ENCODE peak calls at places on chromosome 11, in nine cellular contexts. D, Z, A, Q, W, L, U, I and C are unnamed samples.

GRCh38 chr11:46333129-46333947 is 13.9 kb upstream of the DGKZ start:
- DNase-seq in D (no peak), Z (no peak), A (no peak), Q (peak), W (no peak), L (peak), U (no peak), I (no peak), C (peak)

GRCh38 chr11:103872748-103873147 is 163.7 kb upstream of the DDI1 start:
- DNase-seq in D (no peak), Z (no peak), A (no peak), Q (no peak), W (no peak), L (no peak), U (no peak), I (no peak), C (no peak)

GRCh38 chr11:1882265-1883238 is 9.1 kb downstream of the PRR33 start:
- DNase-seq in D (peak), Z (peak), A (peak), Q (peak), W (peak), L (peak), U (peak), I (peak), C (peak)

GRCh38 chr11:126485021-126485781 is 129.7 kb downstream of the ST3GAL4 start:
- DNase-seq in D (no peak), Z (no peak), A (no peak), Q (no peak), W (no peak), L (no peak), U (no peak), I (no peak), C (no peak)

GRCh38 chr11:43396617-43397016 is 37.9 kb downstream of the TTC17 start:
- DNase-seq in D (no peak), Z (no peak), A (no peak), Q (peak), W (no peak), L (no peak), U (no peak), I (no peak), C (no peak)

GRCh38 chr11:94193288-94193687 is 64.6 kb downstream of the PANX1 start:
- DNase-seq in D (no peak), Z (peak), A (no peak), Q (no peak), W (no peak), L (no peak), U (no peak), I (no peak), C (no peak)

GRCh38 chr11:133522344-133522743 is 10.0 kb downstream of the OPCML start:
- DNase-seq in D (no peak), Z (no peak), A (no peak), Q (no peak), W (no peak), L (no peak), U (no peak), I (no peak), C (no peak)

GRCh38 chr11:107916671-107917241 is 11.5 kb upstream of the RAB39A start:
- DNase-seq in D (no peak), Z (peak), A (peak), Q (peak), W (peak), L (no peak), U (no peak), I (no peak), C (peak)

GRCh38 chr11:9066432-9066925 is 24.9 kb downstream of the SCUBE2 start:
- DNase-seq in D (no peak), Z (no peak), A (no peak), Q (no peak), W (no peak), L (peak), U (no peak), I (no peak), C (peak)

GRCh38 chr11:74849525-74850391 is 99.1 kb downstream of the XRRA1 start:
- DNase-seq in D (no peak), Z (no peak), A (no peak), Q (peak), W (no peak), L (no peak), U (no peak), I (no peak), C (no peak)

GRCh38 chr11:30100514-30100913 is 83.7 kb upstream of the KCNA4 start:
- DNase-seq in D (no peak), Z (no peak), A (no peak), Q (no peak), W (no peak), L (no peak), U (no peak), I (no peak), C (no peak)

GRCh38 chr11:131302831-131303230 is 67.6 kb upstream of the NTM start:
- DNase-seq in D (no peak), Z (no peak), A (no peak), Q (no peak), W (no peak), L (peak), U (no peak), I (no peak), C (no peak)